ENCODE peak calls at places on chromosomes 4 and X, in five cellular contexts. K is body of pancreas; W is CD8-positive, alpha-beta T cell; R is colonic mucosa; J is thoracic aorta. X is an unnamed sample.
A peak's percentile ranks its signal among the peaks of the same experiment; 100 is the strongest.

GRCh38 chrX:153885968-153886903 is at the start of gene L1CAM:
- DNase-seq in R (no peak), W (no peak), J (no peak), K (no peak), X (no peak)

GRCh38 chr4:188987011-188987410 is 847.8 kb downstream of the TRIML1 start:
- DNase-seq in W (no peak), R (no peak), K (no peak), J (no peak), X (no peak)

GRCh38 chr4:102574317-102574716 is 73.2 kb downstream of the NFKB1 start:
- DNase-seq in K (no peak), R (no peak), W (no peak), J (no peak), X (no peak)

GRCh38 chrX:107775000-107775733 is 420 bp downstream of the TSC22D3 start:
- DNase-seq in W (no peak), K (peak; percentile 18), R (no peak), J (no peak), X (no peak)

GRCh38 chr4:133668061-133668851 is 519.2 kb downstream of the PCDH10 start:
- DNase-seq in R (no peak), J (no peak), W (no peak), K (no peak), X (no peak)

GRCh38 chr4:41297832-41298231 is 41.1 kb downstream of the UCHL1 start:
- DNase-seq in K (no peak), W (no peak), R (no peak), J (no peak), X (no peak)

GRCh38 chrX:110219920-110220319 is 98.0 kb downstream of the AMMECR1 start:
- DNase-seq in K (no peak), W (no peak), R (no peak), J (no peak), X (no peak)

GRCh38 chrX:14504960-14505538 is 24.3 kb upstream of the GLRA2 start:
- DNase-seq in R (no peak), W (no peak), K (no peak), J (no peak), X (no peak)

GRCh38 chrX:74449937-74450330 is 28.6 kb downstream of the SLC16A2 start:
- DNase-seq in W (no peak), J (no peak), K (no peak), R (no peak), X (no peak)

GRCh38 chrX:143664302-143664701 is 28.4 kb upstream of the SLITRK4 start:
- DNase-seq in J (no peak), W (no peak), K (no peak), R (no peak), X (no peak)

GRCh38 chr4:40956726-40957255 is 207.0 kb downstream of the NSUN7 start:
- DNase-seq in W (no peak), J (no peak), R (no peak), K (no peak), X (no peak)

GRCh38 chr4:95563638-95564337 is 15.0 kb upstream of the UNC5C start:
- DNase-seq in W (no peak), J (no peak), R (no peak), K (no peak), X (no peak)

GRCh38 chrX:119539872-119540271 is 25.3 kb downstream of the STEEP1 start:
- DNase-seq in W (no peak), R (no peak), K (no peak), J (no peak), X (no peak)

GRCh38 chrX:120514236-120514635 is 45.1 kb upstream of the LAMP2 start:
- DNase-seq in W (no peak), J (no peak), R (no peak), K (peak; percentile 19), X (no peak)

GRCh38 chr4:158051401-158052235 is 121.2 kb downstream of the GASK1B start:
- DNase-seq in K (no peak), W (no peak), R (no peak), J (no peak), X (peak; percentile 33)

GRCh38 chr4:179110356-179110755 is 1668.1 kb upstream of the AGA start:
- DNase-seq in W (no peak), R (no peak), J (no peak), K (no peak), X (no peak)

GRCh38 chr4:54553001-54553400 is 104.8 kb upstream of the KIT start:
- DNase-seq in W (no peak), K (no peak), R (no peak), J (no peak), X (no peak)

GRCh38 chrX:74450803-74451449 is 29.6 kb downstream of the SLC16A2 start:
- DNase-seq in K (no peak), R (no peak), W (no peak), J (peak; percentile 6), X (peak; percentile 11)

GRCh38 chr4:75289843-75290616 is 224.2 kb downstream of the RCHY1 start:
- DNase-seq in W (no peak), J (no peak), K (peak; percentile 14), R (peak; percentile 44), X (no peak)

GRCh38 chr4:2416564-2417195 is 1.8 kb downstream of the ZFYVE28 start:
- DNase-seq in W (no peak), K (no peak), R (peak; percentile 70), J (no peak), X (no peak)

DNA sequence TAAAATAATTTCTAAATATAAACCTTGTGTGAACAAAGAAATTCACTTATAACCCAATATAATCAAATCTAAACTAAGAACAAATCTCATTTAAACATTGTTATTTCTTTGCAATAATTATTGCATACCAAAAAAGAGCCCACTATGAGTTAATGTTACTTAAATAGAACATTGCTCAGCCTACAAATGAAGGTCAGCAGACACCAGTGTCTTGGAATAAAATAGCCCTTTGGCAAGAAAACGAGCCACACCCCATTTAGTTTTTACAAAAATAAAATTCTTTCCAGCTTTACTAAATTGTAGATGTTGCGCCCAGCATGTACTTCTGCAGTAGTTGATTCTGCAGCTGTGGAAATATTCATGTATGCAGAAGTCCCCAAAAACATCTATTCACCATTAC is 12.2 kb downstream of the PLS3 start:
- DNase-seq in K (no peak), R (no peak), J (no peak), W (no peak), X (no peak)
- H3K27ac ChIP-seq in K (no peak overlapping the region), R (no peak overlapping the region), J (peak overlapping the region; percentile 74), W (no peak overlapping the region), X (no peak overlapping the region)

GRCh38 chr4:14254806-14255445 is 627.4 kb upstream of the BOD1L1 start:
- DNase-seq in J (no peak), W (no peak), R (no peak), K (no peak), X (no peak)
- H3K9me3 ChIP-seq in J (no peaks in the 10 kb centered on the region), W (no peaks in the 10 kb centered on the region), R (no peaks in the 10 kb centered on the region), K (no peaks in the 10 kb centered on the region), X (no peaks in the 10 kb centered on the region)

DNA sequence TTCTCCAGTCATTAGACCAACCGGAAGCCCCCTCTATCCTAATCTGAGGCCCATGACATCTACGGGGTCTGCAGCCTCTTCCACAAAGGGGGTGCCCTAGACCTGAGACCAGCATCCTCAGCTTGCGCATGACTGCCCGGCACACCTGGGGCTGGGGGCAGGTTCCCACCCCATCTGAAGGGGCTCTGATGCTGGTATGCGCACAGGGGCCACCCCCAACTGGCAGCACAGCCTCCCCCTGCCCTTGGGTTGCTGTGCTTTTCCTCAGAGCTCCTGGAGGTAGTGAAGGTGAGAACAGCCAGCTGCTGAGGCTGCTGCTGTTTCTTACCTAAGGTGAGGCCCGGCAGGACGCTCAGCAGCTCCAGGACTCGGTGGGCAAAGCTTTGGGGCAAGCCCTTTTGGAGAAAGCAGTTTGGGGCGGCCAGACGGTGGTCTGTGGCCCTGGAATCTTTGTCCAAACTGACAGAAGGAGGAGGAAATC is 18.9 kb upstream of the CPLX1 start:
- DNase-seq in J (no peak), R (no peak), W (no peak), K (peak; percentile 10), X (no peak)
- H3K27ac ChIP-seq in J (no peak overlapping the region), R (no peak overlapping the region), W (no peak overlapping the region), K (no peak overlapping the region), X (no peak overlapping the region)

GRCh38 chrX:152656087-152656486 is 18.4 kb downstream of the GABRQ start:
- DNase-seq in W (no peak), R (no peak), J (no peak), K (no peak), X (no peak)
- H3K9me3 ChIP-seq in W (no peaks in the 10 kb centered on the region), R (no peaks in the 10 kb centered on the region), J (no peaks in the 10 kb centered on the region), K (no peaks in the 10 kb centered on the region), X (no peaks in the 10 kb centered on the region)

DNA sequence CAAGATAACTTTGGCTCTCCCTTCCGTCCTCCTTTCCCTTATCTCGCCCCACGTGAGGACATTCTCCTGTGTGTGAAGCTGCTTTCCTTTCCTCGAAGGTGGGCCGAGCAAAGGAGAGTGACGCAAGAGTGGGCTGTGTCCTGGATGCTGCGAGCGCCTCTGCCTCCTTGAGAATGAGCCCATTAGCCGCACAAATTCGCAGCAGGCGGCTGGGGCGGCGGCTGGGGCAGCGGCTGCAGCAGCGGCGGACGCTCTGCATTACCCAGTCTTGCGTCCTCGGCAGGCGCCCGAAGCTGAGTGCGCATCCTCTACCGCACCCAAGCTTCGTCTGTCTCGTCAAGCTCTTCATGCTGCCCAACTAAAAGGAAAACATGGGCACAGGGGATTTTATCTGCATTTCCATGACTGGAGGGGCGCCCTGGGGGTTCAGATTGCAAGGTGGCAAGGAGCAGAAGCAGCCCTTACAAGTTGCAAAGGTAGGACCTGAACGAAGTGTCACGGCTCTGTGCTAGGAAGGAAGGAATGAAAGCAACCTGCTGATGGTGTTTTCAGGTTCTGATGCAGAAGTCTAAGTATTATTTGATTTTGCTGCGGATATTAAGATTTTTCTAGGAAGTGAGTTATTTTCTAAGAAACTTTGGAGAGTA is at the start of gene SYNPO2:
- DNase-seq in J (peak; percentile 64), W (peak; percentile 3), K (peak; percentile 53), R (peak; percentile 55), X (peak; percentile 73)
- H3K27ac ChIP-seq in J (peak within 1 kb of the TSS; percentile 92), W (no peak within 1 kb of the TSS), K (no peak within 1 kb of the TSS), R (peak within 1 kb of the TSS; percentile 12), X (peak within 1 kb of the TSS; percentile 48)

GRCh38 chr4:130703211-130703920 is 1607.4 kb downstream of the C4orf33 start:
- DNase-seq in R (no peak), J (no peak), K (no peak), W (no peak), X (no peak)

GRCh38 chr4:130699004-130699403 is 1603.1 kb downstream of the C4orf33 start:
- DNase-seq in J (no peak), W (no peak), R (no peak), K (no peak), X (no peak)
- H3K9me3 ChIP-seq in J (no peaks in the 10 kb centered on the region), W (no peaks in the 10 kb centered on the region), R (no peaks in the 10 kb centered on the region), K (no peaks in the 10 kb centered on the region), X (no peaks in the 10 kb centered on the region)

GRCh38 chr4:74157116-74157742 is 689 bp upstream of the MTHFD2L start:
- DNase-seq in W (no peak), J (no peak), R (no peak), K (no peak), X (no peak)

GRCh38 chr4:74158561-74159396 is 861 bp downstream of the MTHFD2L start:
- DNase-seq in J (no peak), R (no peak), W (no peak), K (no peak), X (no peak)

GRCh38 chr4:74157743-74158560 is at the start of gene MTHFD2L:
- DNase-seq in J (peak; percentile 73), W (peak; percentile 70), R (peak; percentile 95), K (peak; percentile 96), X (peak; percentile 78)

GRCh38 chr4:74161676-74162450 is 3.9 kb downstream of the MTHFD2L start:
- DNase-seq in J (no peak), R (no peak), W (no peak), K (no peak), X (no peak)

GRCh38 chr4:74159397-74159709 is 1.4 kb downstream of the MTHFD2L start:
- DNase-seq in J (no peak), K (no peak), R (no peak), W (no peak), X (no peak)
- H3K27ac ChIP-seq in J (no peak overlapping the region), K (no peak overlapping the region), R (no peak overlapping the region), W (no peak overlapping the region), X (no peak overlapping the region)

GRCh38 chrX:101252634-101253033 is 33.0 kb downstream of the DRP2 start:
- DNase-seq in K (no peak), R (no peak), J (no peak), W (no peak), X (no peak)
- H3K9me3 ChIP-seq in K (no peaks in the 10 kb centered on the region), R (no peaks in the 10 kb centered on the region), J (no peaks in the 10 kb centered on the region), W (no peaks in the 10 kb centered on the region), X (no peaks in the 10 kb centered on the region)

X was measured in tibial nerve.